ENCODE peak calls at places on chromosomes 5 and 9, in four cellular contexts. W is lower lobe of right lung, L is cerebellar cortex, P is skeletal muscle cell. D is an unnamed sample.

GRCh38 chr5:36680066-36680465 is 73.7 kb downstream of the SLC1A3 start:
- DNase-seq in P (no peak), W (peak), L (no peak), D (no peak)

GRCh38 chr9:132988244-132989013 is 9.9 kb downstream of the GFI1B start:
- DNase-seq in P (no peak), W (peak), L (no peak), D (no peak)

GRCh38 chr9:130939405-130939941 is 426 bp upstream of the FIBCD1 start:
- DNase-seq in L (no peak), W (no peak), P (no peak), D (no peak)

GRCh38 chr9:23826120-23826629 is at the start of gene ELAVL2:
- DNase-seq in P (peak), L (peak), W (peak), D (peak)

GRCh38 chr9:129497837-129498450 is 123.0 kb downstream of the C9orf50 start:
- DNase-seq in P (no peak), L (no peak), W (no peak), D (no peak)

GRCh38 chr9:121839726-121840500 is 188.5 kb downstream of the DAB2IP start:
- DNase-seq in P (no peak), L (no peak), W (no peak), D (no peak)

GRCh38 chr9:136146126-136147037 is 27.7 kb upstream of the TMEM250 start:
- DNase-seq in P (no peak), W (no peak), L (no peak), D (no peak)

GRCh38 chr5:150443242-150444075 is 6.1 kb downstream of the RPS14 start:
- DNase-seq in L (peak), P (no peak), W (no peak), D (no peak)

GRCh38 chr5:57441557-57441956 is 41.1 kb downstream of the ACTBL2 start:
- DNase-seq in P (peak), L (no peak), W (no peak), D (no peak)

GRCh38 chr5:54272746-54273145 is 37.6 kb downstream of the ARL15 start:
- DNase-seq in P (no peak), L (no peak), W (no peak), D (no peak)

D was measured in cerebellum.